ENCODE peak calls at places on chromosome 7, in four cellular contexts. One of them, this sample, is unnamed.

GRCh38 chr7:27245798-27246691 is 3.4 kb downstream of the EVX1 start:
- DNase-seq in uterus: no peak
- DNase-seq in AG04450: no peak
- DNase-seq in epithelial cell of prostate: no peak
- DNase-seq in this sample: no peak

GRCh38 chr7:77954773-77955562 is 156.4 kb downstream of the PHTF2 start:
- DNase-seq in uterus: no peak
- DNase-seq in AG04450: peak; percentile 23
- DNase-seq in epithelial cell of prostate: no peak
- DNase-seq in this sample: no peak

GRCh38 chr7:40987571-40987970 is 715.3 kb downstream of the INHBA start:
- DNase-seq in uterus: no peak
- DNase-seq in AG04450: no peak
- DNase-seq in epithelial cell of prostate: no peak
- DNase-seq in this sample: no peak

GRCh38 chr7:133512560-133512959 is 259.7 kb downstream of the EXOC4 start:
- DNase-seq in uterus: no peak
- DNase-seq in AG04450: peak; percentile 92
- DNase-seq in epithelial cell of prostate: no peak
- DNase-seq in this sample: no peak

GRCh38 chr7:120828528-120828927 is 29.4 kb downstream of the TSPAN12 start:
- DNase-seq in uterus: no peak
- DNase-seq in AG04450: no peak
- DNase-seq in epithelial cell of prostate: no peak
- DNase-seq in this sample: no peak

GRCh38 chr7:126079581-126079980 is 1150.0 kb upstream of the POT1 start:
- DNase-seq in uterus: no peak
- DNase-seq in AG04450: no peak
- DNase-seq in epithelial cell of prostate: no peak
- DNase-seq in this sample: no peak

GRCh38 chr7:105680505-105681187 is 99.4 kb upstream of the EFCAB10 start:
- DNase-seq in uterus: peak; percentile 37
- DNase-seq in AG04450: no peak
- DNase-seq in epithelial cell of prostate: no peak
- DNase-seq in this sample: no peak

GRCh38 chr7:127780489-127780888 is 128.5 kb downstream of the SND1 start:
- DNase-seq in uterus: no peak
- DNase-seq in AG04450: no peak
- DNase-seq in epithelial cell of prostate: no peak
- DNase-seq in this sample: no peak

GRCh38 chr7:132045481-132045980 is 489.1 kb upstream of the PODXL start:
- DNase-seq in uterus: no peak
- DNase-seq in AG04450: no peak
- DNase-seq in epithelial cell of prostate: no peak
- DNase-seq in this sample: no peak

GRCh38 chr7:155594961-155595366 is 48.6 kb upstream of the CNPY1 start:
- DNase-seq in uterus: no peak
- DNase-seq in AG04450: no peak
- DNase-seq in epithelial cell of prostate: no peak
- DNase-seq in this sample: no peak

GRCh38 chr7:95430864-95431263 is 4.0 kb downstream of the PON2 start:
- DNase-seq in uterus: no peak
- DNase-seq in AG04450: no peak
- DNase-seq in epithelial cell of prostate: peak; percentile 41
- DNase-seq in this sample: no peak

GRCh38 chr7:83677180-83677866 is 28.4 kb upstream of the SEMA3E start:
- DNase-seq in uterus: no peak
- DNase-seq in AG04450: peak; percentile 77
- DNase-seq in epithelial cell of prostate: peak; percentile 63
- DNase-seq in this sample: no peak

GRCh38 chr7:140669352-140669751 is 3.4 kb upstream of the ADCK2 start:
- DNase-seq in uterus: no peak
- DNase-seq in AG04450: no peak
- DNase-seq in epithelial cell of prostate: no peak
- DNase-seq in this sample: no peak

GRCh38 chr7:36840930-36841329 is 116.6 kb upstream of the AOAH start:
- DNase-seq in uterus: no peak
- DNase-seq in AG04450: no peak
- DNase-seq in epithelial cell of prostate: no peak
- DNase-seq in this sample: no peak

GRCh38 chr7:69042138-69042537 is 556.1 kb upstream of the AUTS2 start:
- DNase-seq in uterus: no peak
- DNase-seq in AG04450: no peak
- DNase-seq in epithelial cell of prostate: no peak
- DNase-seq in this sample: no peak

GRCh38 chr7:1262441-1262840 is 29.8 kb downstream of the UNCX start:
- DNase-seq in uterus: no peak
- DNase-seq in AG04450: no peak
- DNase-seq in epithelial cell of prostate: no peak
- DNase-seq in this sample: no peak

GRCh38 chr7:7703427-7703826 is 15.0 kb downstream of the RPA3 start:
- DNase-seq in uterus: no peak
- DNase-seq in AG04450: no peak
- DNase-seq in epithelial cell of prostate: no peak
- DNase-seq in this sample: no peak

GRCh38 chr7:7706101-7706511 is 12.3 kb downstream of the RPA3 start:
- DNase-seq in uterus: no peak
- DNase-seq in AG04450: no peak
- DNase-seq in epithelial cell of prostate: no peak
- DNase-seq in this sample: no peak

GRCh38 chr7:7705316-7705715 is 13.1 kb downstream of the RPA3 start:
- DNase-seq in uterus: no peak
- DNase-seq in AG04450: no peak
- DNase-seq in epithelial cell of prostate: no peak
- DNase-seq in this sample: no peak

GRCh38 chr7:7706556-7706955 is 11.9 kb downstream of the RPA3 start:
- DNase-seq in uterus: no peak
- DNase-seq in AG04450: no peak
- DNase-seq in epithelial cell of prostate: no peak
- DNase-seq in this sample: no peak

GRCh38 chr7:7704867-7705266 is 13.5 kb downstream of the RPA3 start:
- DNase-seq in uterus: no peak
- DNase-seq in AG04450: no peak
- DNase-seq in epithelial cell of prostate: peak; percentile 43
- DNase-seq in this sample: no peak
- H3K27ac ChIP-seq in uterus: no peak overlapping the region
- H3K27ac ChIP-seq in AG04450: no peak overlapping the region
- H3K27ac ChIP-seq in epithelial cell of prostate: peak overlapping the region; percentile 38
- H3K27ac ChIP-seq in this sample: peak overlapping the region; percentile 5

DNA sequence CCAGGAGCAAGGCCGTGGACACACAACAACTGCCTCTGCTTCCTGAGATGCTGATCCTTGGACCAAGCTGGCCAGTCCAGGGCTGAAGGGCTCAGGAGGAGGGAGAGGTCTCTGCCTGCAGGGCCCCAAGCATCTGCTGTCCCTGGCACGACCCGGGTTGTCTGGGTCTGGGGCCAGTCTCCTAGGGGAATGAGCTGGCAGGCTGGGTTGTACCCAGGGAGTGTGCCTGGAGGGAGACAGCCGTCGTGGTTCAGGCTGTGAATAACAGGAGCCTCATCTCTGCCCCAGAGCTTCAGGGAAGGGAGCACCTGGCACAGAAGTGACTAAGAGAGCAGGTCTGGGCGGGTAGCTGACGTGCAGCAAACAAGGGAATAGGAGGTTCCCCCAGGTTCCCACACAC is 17.9 kb upstream of the SERPINE1 start:
- DNase-seq in uterus: no peak
- DNase-seq in AG04450: no peak
- DNase-seq in epithelial cell of prostate: peak; percentile 97
- DNase-seq in this sample: no peak
- H3K27ac ChIP-seq in uterus: no peak overlapping the region
- H3K27ac ChIP-seq in AG04450: no peak overlapping the region
- H3K27ac ChIP-seq in epithelial cell of prostate: peak overlapping the region; percentile 75
- H3K27ac ChIP-seq in this sample: peak overlapping the region; percentile 35

DNA sequence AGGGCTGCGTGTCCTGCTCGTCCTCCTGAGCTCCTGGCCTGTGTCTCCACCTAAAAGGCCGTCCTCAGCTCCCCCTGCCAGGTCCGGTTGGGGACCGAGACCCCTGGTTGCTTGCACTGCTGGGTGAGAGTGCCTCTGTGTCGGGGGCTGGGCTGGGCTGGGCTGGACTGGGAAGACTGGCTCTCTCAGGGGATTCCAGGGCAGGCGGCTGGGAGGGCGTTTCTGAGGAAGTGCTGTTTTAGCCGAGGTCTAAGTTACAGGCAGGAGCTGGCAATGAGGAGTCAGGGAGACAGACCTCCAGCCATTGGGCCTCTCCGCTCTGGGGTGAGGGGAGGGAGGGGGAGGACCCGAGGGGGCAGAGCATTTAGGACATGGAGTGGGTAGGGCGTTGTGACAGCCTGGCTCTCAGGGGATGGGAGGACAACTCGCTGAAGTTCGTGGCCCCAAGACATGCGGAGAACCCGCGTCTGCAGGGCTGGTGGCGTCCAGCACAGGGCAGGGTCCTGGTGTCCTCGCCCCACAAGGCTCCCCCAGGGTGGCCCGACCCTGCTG is 20.9 kb downstream of the FOXK1 start:
- DNase-seq in uterus: no peak
- DNase-seq in AG04450: no peak
- DNase-seq in epithelial cell of prostate: no peak
- DNase-seq in this sample: no peak
- H3K27ac ChIP-seq in uterus: peak overlapping the region; percentile 41
- H3K27ac ChIP-seq in AG04450: no peak overlapping the region
- H3K27ac ChIP-seq in epithelial cell of prostate: no peak overlapping the region
- H3K27ac ChIP-seq in this sample: peak overlapping the region; percentile 70

DNA sequence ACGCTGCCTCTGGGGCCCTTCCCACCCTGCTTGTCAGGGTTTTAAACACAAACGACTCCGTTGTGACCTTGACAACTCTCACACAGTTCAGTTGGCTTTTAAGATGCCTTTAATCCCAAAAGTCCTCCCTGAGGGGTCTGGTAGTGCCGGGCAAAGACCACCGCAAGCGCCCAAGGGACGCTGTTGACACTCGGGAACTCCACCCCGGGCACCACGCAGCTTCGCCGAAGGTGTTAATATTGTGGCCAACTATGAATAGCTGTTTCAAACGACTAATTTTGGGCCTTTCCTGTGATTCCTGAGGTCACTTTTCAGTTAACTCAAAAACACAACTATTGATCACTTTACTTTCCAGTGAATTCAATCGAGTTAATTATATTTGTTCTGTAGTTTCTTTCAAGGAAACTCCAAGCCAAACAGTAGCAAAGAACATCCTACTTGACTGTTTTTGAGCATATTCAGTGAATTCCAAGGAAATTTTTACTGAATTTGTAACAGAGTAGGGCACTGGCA is 958 bp upstream of the ESYT2 start:
- DNase-seq in uterus: no peak
- DNase-seq in AG04450: no peak
- DNase-seq in epithelial cell of prostate: no peak
- DNase-seq in this sample: no peak
- H3K27ac ChIP-seq in uterus: peak overlapping the region; percentile 89
- H3K27ac ChIP-seq in AG04450: peak overlapping the region; percentile 81
- H3K27ac ChIP-seq in epithelial cell of prostate: peak overlapping the region; percentile 87
- H3K27ac ChIP-seq in this sample: peak overlapping the region; percentile 98

This sample was measured in suprapubic skin.